ENCODE peak calls at places on chromosomes 3 and 15, in four cellular contexts. One of them, this sample, is unnamed.

GRCh38 chr3:2783261-2783660 is 326.9 kb downstream of the IL5RA start:
- DNase-seq in iPS-NIHi11: no peak
- DNase-seq in HFF-Myc: no peak
- DNase-seq in HCT116: no peak
- DNase-seq in this sample: no peak

GRCh38 chr3:74897006-74897405 is 282.5 kb upstream of the CNTN3 start:
- DNase-seq in iPS-NIHi11: peak
- DNase-seq in HFF-Myc: no peak
- DNase-seq in HCT116: no peak
- DNase-seq in this sample: no peak

GRCh38 chr3:132354916-132355702 is 37.9 kb downstream of the ACP3 start:
- DNase-seq in iPS-NIHi11: no peak
- DNase-seq in HFF-Myc: no peak
- DNase-seq in HCT116: no peak
- DNase-seq in this sample: no peak

GRCh38 chr3:65761890-65762605 is 276.7 kb downstream of the MAGI1 start:
- DNase-seq in iPS-NIHi11: peak
- DNase-seq in HFF-Myc: no peak
- DNase-seq in HCT116: no peak
- DNase-seq in this sample: no peak

GRCh38 chr3:24715171-24715792 is 220.6 kb upstream of the THRB start:
- DNase-seq in iPS-NIHi11: no peak
- DNase-seq in HFF-Myc: no peak
- DNase-seq in HCT116: no peak
- DNase-seq in this sample: no peak

GRCh38 chr3:51710631-51711351 is 3.9 kb downstream of the GRM2 start:
- DNase-seq in iPS-NIHi11: peak
- DNase-seq in HFF-Myc: no peak
- DNase-seq in HCT116: no peak
- DNase-seq in this sample: peak

GRCh38 chr15:91908401-91908800 is 54.9 kb downstream of the SLCO3A1 start:
- DNase-seq in iPS-NIHi11: no peak
- DNase-seq in HFF-Myc: no peak
- DNase-seq in HCT116: no peak
- DNase-seq in this sample: no peak

GRCh38 chr3:154885016-154885415 is 195.1 kb upstream of the MME start:
- DNase-seq in iPS-NIHi11: no peak
- DNase-seq in HFF-Myc: no peak
- DNase-seq in HCT116: no peak
- DNase-seq in this sample: no peak

GRCh38 chr3:121970047-121970446 is 52.0 kb downstream of the ILDR1 start:
- DNase-seq in iPS-NIHi11: no peak
- DNase-seq in HFF-Myc: no peak
- DNase-seq in HCT116: no peak
- DNase-seq in this sample: peak

GRCh38 chr3:39134305-39134704 is 19.1 kb downstream of the CSRNP1 start:
- DNase-seq in iPS-NIHi11: no peak
- DNase-seq in HFF-Myc: no peak
- DNase-seq in HCT116: no peak
- DNase-seq in this sample: no peak

GRCh38 chr3:116112686-116113085 is 332.6 kb downstream of the LSAMP start:
- DNase-seq in iPS-NIHi11: no peak
- DNase-seq in HFF-Myc: no peak
- DNase-seq in HCT116: no peak
- DNase-seq in this sample: no peak

GRCh38 chr15:50940506-50940905 is 32.0 kb downstream of the AP4E1 start:
- DNase-seq in iPS-NIHi11: no peak
- DNase-seq in HFF-Myc: no peak
- DNase-seq in HCT116: no peak
- DNase-seq in this sample: no peak

GRCh38 chr3:178583963-178584575 is 47.8 kb downstream of the KCNMB2 start:
- DNase-seq in iPS-NIHi11: no peak
- DNase-seq in HFF-Myc: no peak
- DNase-seq in HCT116: no peak
- DNase-seq in this sample: no peak

GRCh38 chr15:38642689-38643270 is 78.2 kb upstream of the RASGRP1 start:
- DNase-seq in iPS-NIHi11: no peak
- DNase-seq in HFF-Myc: no peak
- DNase-seq in HCT116: no peak
- DNase-seq in this sample: no peak

GRCh38 chr3:57176045-57176444 is 10.9 kb upstream of the IL17RD start:
- DNase-seq in iPS-NIHi11: no peak
- DNase-seq in HFF-Myc: no peak
- DNase-seq in HCT116: no peak
- DNase-seq in this sample: no peak

GRCh38 chr3:127610105-127610504 is 11.9 kb downstream of the MCM2 start:
- DNase-seq in iPS-NIHi11: no peak
- DNase-seq in HFF-Myc: no peak
- DNase-seq in HCT116: no peak
- DNase-seq in this sample: no peak

GRCh38 chr3:9218514-9218846 is 31.0 kb downstream of the SRGAP3 start:
- DNase-seq in iPS-NIHi11: no peak
- DNase-seq in HFF-Myc: no peak
- DNase-seq in HCT116: no peak
- DNase-seq in this sample: no peak

GRCh38 chr3:69094467-69095205 is 9.9 kb downstream of the ARL6IP5 start:
- DNase-seq in iPS-NIHi11: no peak
- DNase-seq in HFF-Myc: no peak
- DNase-seq in HCT116: no peak
- DNase-seq in this sample: no peak

GRCh38 chr3:110799236-110799635 is 272.4 kb upstream of the NECTIN3 start:
- DNase-seq in iPS-NIHi11: no peak
- DNase-seq in HFF-Myc: no peak
- DNase-seq in HCT116: no peak
- DNase-seq in this sample: no peak

GRCh38 chr3:49536875-49537533 is 17.3 kb upstream of the BSN start:
- DNase-seq in iPS-NIHi11: no peak
- DNase-seq in HFF-Myc: no peak
- DNase-seq in HCT116: no peak
- DNase-seq in this sample: no peak

GRCh38 chr3:127792664-127793292 is 29.5 kb downstream of the MGLL start:
- DNase-seq in iPS-NIHi11: no peak
- DNase-seq in HFF-Myc: peak
- DNase-seq in HCT116: no peak
- DNase-seq in this sample: peak

GRCh38 chr3:2166552-2166951 is 67.9 kb downstream of the CNTN4 start:
- DNase-seq in iPS-NIHi11: no peak
- DNase-seq in HFF-Myc: no peak
- DNase-seq in HCT116: no peak
- DNase-seq in this sample: no peak

GRCh38 chr3:172877011-172877410 is 126.5 kb downstream of the ECT2 start:
- DNase-seq in iPS-NIHi11: no peak
- DNase-seq in HFF-Myc: no peak
- DNase-seq in HCT116: no peak
- DNase-seq in this sample: no peak

GRCh38 chr3:189123595-189124387 is 48.0 kb upstream of the TPRG1 start:
- DNase-seq in iPS-NIHi11: no peak
- DNase-seq in HFF-Myc: no peak
- DNase-seq in HCT116: no peak
- DNase-seq in this sample: no peak

GRCh38 chr15:73353734-73354133 is 15.0 kb downstream of the HCN4 start:
- DNase-seq in iPS-NIHi11: peak
- DNase-seq in HFF-Myc: no peak
- DNase-seq in HCT116: no peak
- DNase-seq in this sample: no peak